ENCODE peak calls at places on chromosome 16, in six cellular contexts. One of them, this sample, is unnamed.

GRCh38 chr16:929674-930073 is 41.1 kb downstream of the LMF1 start:
- DNase-seq in heart left ventricle: no peak
- DNase-seq in cardiac fibroblast: no peak
- DNase-seq in astrocyte of the spinal cord: no peak
- DNase-seq in CD8-positive, alpha-beta T cell: no peak
- DNase-seq in AG04450: no peak
- DNase-seq in this sample: no peak

GRCh38 chr16:2003827-2004641 is 5.6 kb downstream of the ZNF598 start:
- DNase-seq in cardiac fibroblast: peak; percentile 87
- DNase-seq in heart left ventricle: peak; percentile 88
- DNase-seq in AG04450: peak; percentile 51
- DNase-seq in astrocyte of the spinal cord: peak; percentile 81
- DNase-seq in CD8-positive, alpha-beta T cell: peak; percentile 72
- DNase-seq in this sample: peak; percentile 90

GRCh38 chr16:57852189-57852588 is 49.9 kb upstream of the KIFC3 start:
- DNase-seq in heart left ventricle: no peak
- DNase-seq in astrocyte of the spinal cord: no peak
- DNase-seq in AG04450: no peak
- DNase-seq in cardiac fibroblast: no peak
- DNase-seq in CD8-positive, alpha-beta T cell: no peak
- DNase-seq in this sample: peak; percentile 55

GRCh38 chr16:56972898-56973689 is 11.3 kb downstream of the CETP start:
- DNase-seq in CD8-positive, alpha-beta T cell: no peak
- DNase-seq in cardiac fibroblast: no peak
- DNase-seq in AG04450: no peak
- DNase-seq in heart left ventricle: no peak
- DNase-seq in astrocyte of the spinal cord: no peak
- DNase-seq in this sample: no peak

GRCh38 chr16:54282202-54282922 is 4.2 kb downstream of the IRX3 start:
- DNase-seq in heart left ventricle: peak; percentile 65
- DNase-seq in AG04450: no peak
- DNase-seq in CD8-positive, alpha-beta T cell: no peak
- DNase-seq in cardiac fibroblast: no peak
- DNase-seq in astrocyte of the spinal cord: peak; percentile 20
- DNase-seq in this sample: peak; percentile 60

GRCh38 chr16:89277641-89278341 is 60.3 kb downstream of the ZNF778 start:
- DNase-seq in heart left ventricle: no peak
- DNase-seq in AG04450: no peak
- DNase-seq in CD8-positive, alpha-beta T cell: no peak
- DNase-seq in cardiac fibroblast: no peak
- DNase-seq in astrocyte of the spinal cord: no peak
- DNase-seq in this sample: no peak

GRCh38 chr16:9647981-9648701 is 534.1 kb downstream of the GRIN2A start:
- DNase-seq in cardiac fibroblast: peak; percentile 45
- DNase-seq in heart left ventricle: no peak
- DNase-seq in astrocyte of the spinal cord: no peak
- DNase-seq in AG04450: no peak
- DNase-seq in CD8-positive, alpha-beta T cell: no peak
- DNase-seq in this sample: peak; percentile 42

GRCh38 chr16:48125888-48126287 is 29.9 kb downstream of the ABCC12 start:
- DNase-seq in cardiac fibroblast: no peak
- DNase-seq in heart left ventricle: peak; percentile 41
- DNase-seq in astrocyte of the spinal cord: no peak
- DNase-seq in AG04450: no peak
- DNase-seq in CD8-positive, alpha-beta T cell: no peak
- DNase-seq in this sample: no peak

GRCh38 chr16:85376292-85377095 is 236.6 kb upstream of the GSE1 start:
- DNase-seq in CD8-positive, alpha-beta T cell: no peak
- DNase-seq in cardiac fibroblast: no peak
- DNase-seq in heart left ventricle: peak; percentile 57
- DNase-seq in astrocyte of the spinal cord: no peak
- DNase-seq in AG04450: no peak
- DNase-seq in this sample: no peak

GRCh38 chr16:70430667-70431536 is 8.0 kb downstream of the ST3GAL2 start:
- DNase-seq in cardiac fibroblast: no peak
- DNase-seq in CD8-positive, alpha-beta T cell: peak; percentile 10
- DNase-seq in AG04450: no peak
- DNase-seq in astrocyte of the spinal cord: no peak
- DNase-seq in heart left ventricle: peak; percentile 50
- DNase-seq in this sample: peak; percentile 65

DNA sequence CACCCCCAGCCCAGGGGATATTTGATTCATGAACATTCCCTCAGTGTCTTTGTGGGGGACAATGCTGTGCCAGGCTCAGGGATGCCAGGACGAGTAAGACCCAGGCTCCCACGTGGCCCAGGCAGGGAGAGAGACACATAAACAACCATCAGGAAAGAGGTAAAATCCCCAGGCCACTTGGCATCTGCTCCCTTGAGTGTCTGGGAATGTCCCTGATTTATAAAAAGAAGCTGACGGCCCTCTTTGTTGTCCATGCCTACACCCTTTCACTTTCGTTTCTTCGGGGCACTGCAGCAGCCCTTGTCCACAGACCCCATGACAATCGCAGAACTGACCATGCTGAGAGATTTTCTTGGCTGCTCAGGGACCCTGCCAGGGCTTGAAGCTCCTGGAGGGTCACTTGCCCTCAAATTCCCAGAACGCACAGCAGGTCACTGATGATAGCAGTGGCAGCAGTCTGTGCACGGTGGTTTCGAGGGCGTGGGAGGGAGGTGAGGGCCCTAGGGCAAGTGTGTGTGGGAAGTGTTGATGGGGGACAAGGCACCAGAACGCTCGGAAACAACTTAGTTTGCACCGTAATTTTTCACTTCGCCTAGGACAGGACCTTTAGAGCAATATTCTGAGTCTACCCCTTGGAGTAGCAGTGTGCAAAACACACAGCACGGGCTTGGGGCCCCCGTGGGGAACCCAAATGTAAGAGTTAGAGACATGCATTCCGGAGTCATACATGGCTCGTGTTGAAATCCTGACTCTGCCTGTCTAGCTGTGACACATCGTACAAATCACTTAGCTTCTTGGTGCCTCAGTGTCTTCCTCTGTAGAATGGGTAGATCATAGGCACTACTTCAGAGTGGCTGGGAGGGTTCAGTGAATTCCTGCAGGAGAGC is 4.7 kb downstream of the NOD2 start:
- DNase-seq in heart left ventricle: peak; percentile 52
- DNase-seq in AG04450: no peak
- DNase-seq in CD8-positive, alpha-beta T cell: no peak
- DNase-seq in astrocyte of the spinal cord: peak; percentile 46
- DNase-seq in cardiac fibroblast: peak; percentile 65
- DNase-seq in this sample: no peak
- H3K4me3 ChIP-seq in heart left ventricle: no peak overlapping the region
- H3K4me3 ChIP-seq in AG04450: peak overlapping the region; percentile 46
- H3K4me3 ChIP-seq in CD8-positive, alpha-beta T cell: peak overlapping the region; percentile 60
- H3K4me3 ChIP-seq in astrocyte of the spinal cord: peak overlapping the region; percentile 22
- H3K4me3 ChIP-seq in cardiac fibroblast: peak overlapping the region; percentile 35
- H3K4me3 ChIP-seq in this sample: no peak overlapping the region

GRCh38 chr16:55476625-55477533 is 2.1 kb upstream of the MMP2 start:
- DNase-seq in heart left ventricle: peak; percentile 66
- DNase-seq in CD8-positive, alpha-beta T cell: no peak
- DNase-seq in cardiac fibroblast: no peak
- DNase-seq in astrocyte of the spinal cord: no peak
- DNase-seq in AG04450: no peak
- DNase-seq in this sample: no peak

GRCh38 chr16:55482056-55482455 is 3.1 kb downstream of the MMP2 start:
- DNase-seq in heart left ventricle: no peak
- DNase-seq in astrocyte of the spinal cord: peak; percentile 38
- DNase-seq in CD8-positive, alpha-beta T cell: no peak
- DNase-seq in AG04450: no peak
- DNase-seq in cardiac fibroblast: peak; percentile 57
- DNase-seq in this sample: no peak

GRCh38 chr16:55480228-55480655 is 1.2 kb downstream of the MMP2 start:
- DNase-seq in astrocyte of the spinal cord: peak; percentile 92
- DNase-seq in CD8-positive, alpha-beta T cell: no peak
- DNase-seq in AG04450: peak; percentile 84
- DNase-seq in heart left ventricle: peak; percentile 87
- DNase-seq in cardiac fibroblast: peak; percentile 92
- DNase-seq in this sample: no peak

GRCh38 chr16:55478827-55479559 is at the start of gene MMP2:
- DNase-seq in AG04450: no peak
- DNase-seq in CD8-positive, alpha-beta T cell: no peak
- DNase-seq in cardiac fibroblast: peak; percentile 79
- DNase-seq in astrocyte of the spinal cord: peak; percentile 81
- DNase-seq in heart left ventricle: peak; percentile 78
- DNase-seq in this sample: peak; percentile 69

DNA sequence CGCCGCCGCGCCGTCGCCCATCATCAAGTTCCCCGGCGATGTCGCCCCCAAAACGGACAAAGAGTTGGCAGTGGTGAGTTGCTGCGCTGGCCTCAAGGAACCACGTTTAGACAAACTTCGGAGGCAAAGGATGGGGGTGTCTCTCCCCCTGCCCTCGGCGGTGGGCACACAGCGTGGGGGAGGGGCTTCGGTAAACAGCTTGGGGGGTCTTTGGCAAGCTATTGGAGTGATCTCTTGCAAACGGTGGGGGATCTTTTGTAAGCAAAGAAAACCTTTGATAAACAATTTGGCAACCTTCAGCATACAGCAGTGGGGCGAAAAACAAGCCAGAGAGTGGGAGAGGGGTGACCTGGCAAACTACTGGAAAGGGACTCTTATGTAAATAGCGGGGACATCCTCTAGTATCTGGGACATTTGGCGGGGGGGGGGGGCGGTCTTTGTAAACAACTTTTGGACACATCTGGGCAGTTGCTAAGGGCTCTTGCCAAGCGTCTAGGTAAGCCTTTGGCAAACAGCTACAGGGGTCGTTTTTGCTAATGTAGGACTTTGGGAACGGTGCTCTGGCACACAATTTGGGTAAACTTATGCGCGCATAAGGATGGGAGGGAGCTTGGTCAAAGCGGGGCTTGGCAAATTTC is 681 bp downstream of the MMP2 start:
- DNase-seq in AG04450: no peak
- DNase-seq in astrocyte of the spinal cord: no peak
- DNase-seq in CD8-positive, alpha-beta T cell: no peak
- DNase-seq in cardiac fibroblast: peak; percentile 22
- DNase-seq in heart left ventricle: no peak
- DNase-seq in this sample: no peak
- TF ChIP-seq CTCF in AG04450: no peak
- TF ChIP-seq CTCF in astrocyte of the spinal cord: no peak
- TF ChIP-seq CTCF in CD8-positive, alpha-beta T cell: no peak
- TF ChIP-seq CTCF in cardiac fibroblast: no peak
- TF ChIP-seq CTCF in heart left ventricle: no peak
- TF ChIP-seq CTCF in this sample: no peak

GRCh38 chr16:14608111-14608566 is 21.9 kb downstream of the PARN start:
- DNase-seq in heart left ventricle: no peak
- DNase-seq in cardiac fibroblast: no peak
- DNase-seq in CD8-positive, alpha-beta T cell: no peak
- DNase-seq in astrocyte of the spinal cord: no peak
- DNase-seq in AG04450: no peak
- DNase-seq in this sample: no peak

GRCh38 chr16:14602443-14602963 is 27.6 kb downstream of the PARN start:
- DNase-seq in heart left ventricle: no peak
- DNase-seq in AG04450: no peak
- DNase-seq in astrocyte of the spinal cord: no peak
- DNase-seq in cardiac fibroblast: no peak
- DNase-seq in CD8-positive, alpha-beta T cell: no peak
- DNase-seq in this sample: no peak

GRCh38 chr16:14609716-14610115 is 20.3 kb downstream of the PARN start:
- DNase-seq in CD8-positive, alpha-beta T cell: no peak
- DNase-seq in cardiac fibroblast: no peak
- DNase-seq in astrocyte of the spinal cord: no peak
- DNase-seq in AG04450: no peak
- DNase-seq in heart left ventricle: no peak
- DNase-seq in this sample: no peak

GRCh38 chr16:14608604-14609003 is 21.5 kb downstream of the PARN start:
- DNase-seq in heart left ventricle: no peak
- DNase-seq in astrocyte of the spinal cord: no peak
- DNase-seq in cardiac fibroblast: no peak
- DNase-seq in AG04450: no peak
- DNase-seq in CD8-positive, alpha-beta T cell: no peak
- DNase-seq in this sample: peak; percentile 35

DNA sequence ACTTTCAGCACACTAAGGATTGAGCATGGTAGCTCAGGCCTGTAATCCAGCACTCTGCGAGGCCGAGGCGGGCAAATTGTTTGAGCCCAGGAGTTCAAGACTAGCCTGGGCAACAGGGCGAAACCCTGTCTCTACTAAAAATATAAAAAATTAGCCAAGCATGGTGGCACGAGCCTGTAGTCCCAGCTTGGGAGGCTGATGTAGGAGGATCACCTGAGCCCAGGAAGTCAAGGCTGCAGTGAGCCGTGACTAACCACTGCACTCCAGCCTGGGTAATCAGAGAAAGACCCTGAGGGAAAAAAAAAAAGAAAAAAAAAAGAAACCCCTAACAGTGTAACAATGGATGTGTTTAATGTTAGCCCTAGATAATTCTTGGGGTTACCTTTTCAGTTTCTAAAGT is 24.0 kb downstream of the PARN start:
- DNase-seq in AG04450: no peak
- DNase-seq in heart left ventricle: no peak
- DNase-seq in CD8-positive, alpha-beta T cell: no peak
- DNase-seq in astrocyte of the spinal cord: no peak
- DNase-seq in cardiac fibroblast: no peak
- DNase-seq in this sample: no peak
- H3K4me3 ChIP-seq in AG04450: no peak overlapping the region
- H3K4me3 ChIP-seq in heart left ventricle: no peak overlapping the region
- H3K4me3 ChIP-seq in CD8-positive, alpha-beta T cell: no peak overlapping the region
- H3K4me3 ChIP-seq in astrocyte of the spinal cord: no peak overlapping the region
- H3K4me3 ChIP-seq in cardiac fibroblast: no peak overlapping the region
- H3K4me3 ChIP-seq in this sample: no peak overlapping the region

GRCh38 chr16:19152042-19152441 is 16.0 kb upstream of the SYT17 start:
- DNase-seq in cardiac fibroblast: no peak
- DNase-seq in CD8-positive, alpha-beta T cell: no peak
- DNase-seq in AG04450: no peak
- DNase-seq in heart left ventricle: no peak
- DNase-seq in astrocyte of the spinal cord: no peak
- DNase-seq in this sample: no peak
- TF ChIP-seq CTCF in cardiac fibroblast: no peak
- TF ChIP-seq CTCF in CD8-positive, alpha-beta T cell: no peak
- TF ChIP-seq CTCF in AG04450: no peak
- TF ChIP-seq CTCF in heart left ventricle: no peak
- TF ChIP-seq CTCF in astrocyte of the spinal cord: no peak
- TF ChIP-seq CTCF in this sample: no peak